ENCODE peak calls at places on chromosomes 5 and 9, in four cellular contexts. One of them, this sample, is unnamed.

GRCh38 chr9:133360400-133361393 is 4.3 kb downstream of the SURF2 start:
- DNase-seq in lower lobe of right lung: peak; percentile 37
- DNase-seq in HFF-Myc: no peak
- DNase-seq in upper lobe of right lung: no peak
- DNase-seq in this sample: no peak

GRCh38 chr5:173789031-173789920 is 98.9 kb upstream of the CPEB4 start:
- DNase-seq in lower lobe of right lung: peak; percentile 61
- DNase-seq in HFF-Myc: peak; percentile 20
- DNase-seq in upper lobe of right lung: peak; percentile 79
- DNase-seq in this sample: no peak

GRCh38 chr5:132466453-132467291 is 23.9 kb downstream of the IRF1 start:
- DNase-seq in lower lobe of right lung: peak; percentile 83
- DNase-seq in HFF-Myc: no peak
- DNase-seq in upper lobe of right lung: peak; percentile 78
- DNase-seq in this sample: no peak

GRCh38 chr9:4530375-4530774 is 40.1 kb downstream of the SLC1A1 start:
- DNase-seq in lower lobe of right lung: no peak
- DNase-seq in HFF-Myc: no peak
- DNase-seq in upper lobe of right lung: no peak
- DNase-seq in this sample: no peak

GRCh38 chr5:156326718-156327259 is at the start of gene SGCD:
- DNase-seq in lower lobe of right lung: peak; percentile 47
- DNase-seq in HFF-Myc: peak; percentile 88
- DNase-seq in upper lobe of right lung: peak; percentile 73
- DNase-seq in this sample: peak; percentile 92

GRCh38 chr5:51465165-51465564 is 81.9 kb downstream of the ISL1 start:
- DNase-seq in lower lobe of right lung: no peak
- DNase-seq in HFF-Myc: no peak
- DNase-seq in upper lobe of right lung: no peak
- DNase-seq in this sample: no peak

GRCh38 chr9:87350915-87351314 is 146.8 kb upstream of the DAPK1 start:
- DNase-seq in lower lobe of right lung: no peak
- DNase-seq in HFF-Myc: no peak
- DNase-seq in upper lobe of right lung: no peak
- DNase-seq in this sample: no peak

GRCh38 chr5:140108093-140109049 is 5.5 kb upstream of the PURA start:
- DNase-seq in lower lobe of right lung: peak; percentile 50
- DNase-seq in HFF-Myc: no peak
- DNase-seq in upper lobe of right lung: peak; percentile 68
- DNase-seq in this sample: no peak

GRCh38 chr9:114382951-114383865 is 4.6 kb downstream of the AKNA start:
- DNase-seq in lower lobe of right lung: no peak
- DNase-seq in HFF-Myc: no peak
- DNase-seq in upper lobe of right lung: no peak
- DNase-seq in this sample: no peak
- TF ChIP-seq CTCF in lower lobe of right lung: no peak
- TF ChIP-seq CTCF in HFF-Myc: peak; percentile 14
- TF ChIP-seq CTCF in upper lobe of right lung: no peak
- TF ChIP-seq CTCF in this sample: no peak

GRCh38 chr5:158165647-158166046 is 306.7 kb upstream of the CLINT1 start:
- DNase-seq in lower lobe of right lung: no peak
- DNase-seq in HFF-Myc: no peak
- DNase-seq in upper lobe of right lung: no peak
- DNase-seq in this sample: no peak
- TF ChIP-seq CTCF in lower lobe of right lung: no peak
- TF ChIP-seq CTCF in HFF-Myc: no peak
- TF ChIP-seq CTCF in upper lobe of right lung: no peak
- TF ChIP-seq CTCF in this sample: no peak

GRCh38 chr9:17019398-17019797 is 115.4 kb upstream of the CNTLN start:
- DNase-seq in lower lobe of right lung: no peak
- DNase-seq in HFF-Myc: no peak
- DNase-seq in upper lobe of right lung: no peak
- DNase-seq in this sample: no peak

GRCh38 chr9:17024129-17024528 is 110.7 kb upstream of the CNTLN start:
- DNase-seq in lower lobe of right lung: no peak
- DNase-seq in HFF-Myc: no peak
- DNase-seq in upper lobe of right lung: no peak
- DNase-seq in this sample: no peak

GRCh38 chr9:17021379-17021970 is 113.4 kb upstream of the CNTLN start:
- DNase-seq in lower lobe of right lung: no peak
- DNase-seq in HFF-Myc: no peak
- DNase-seq in upper lobe of right lung: no peak
- DNase-seq in this sample: no peak

GRCh38 chr9:17025281-17025680 is 109.6 kb upstream of the CNTLN start:
- DNase-seq in lower lobe of right lung: no peak
- DNase-seq in HFF-Myc: no peak
- DNase-seq in upper lobe of right lung: no peak
- DNase-seq in this sample: peak; percentile 31
- TF ChIP-seq CTCF in lower lobe of right lung: no peak
- TF ChIP-seq CTCF in HFF-Myc: no peak
- TF ChIP-seq CTCF in upper lobe of right lung: no peak
- TF ChIP-seq CTCF in this sample: no peak

GRCh38 chr9:131837316-131837715 is 97.4 kb upstream of the RAPGEF1 start:
- DNase-seq in lower lobe of right lung: no peak
- DNase-seq in HFF-Myc: no peak
- DNase-seq in upper lobe of right lung: no peak
- DNase-seq in this sample: no peak
- TF ChIP-seq CTCF in lower lobe of right lung: no peak
- TF ChIP-seq CTCF in HFF-Myc: peak; percentile 22
- TF ChIP-seq CTCF in upper lobe of right lung: no peak
- TF ChIP-seq CTCF in this sample: peak; percentile 11

DNA sequence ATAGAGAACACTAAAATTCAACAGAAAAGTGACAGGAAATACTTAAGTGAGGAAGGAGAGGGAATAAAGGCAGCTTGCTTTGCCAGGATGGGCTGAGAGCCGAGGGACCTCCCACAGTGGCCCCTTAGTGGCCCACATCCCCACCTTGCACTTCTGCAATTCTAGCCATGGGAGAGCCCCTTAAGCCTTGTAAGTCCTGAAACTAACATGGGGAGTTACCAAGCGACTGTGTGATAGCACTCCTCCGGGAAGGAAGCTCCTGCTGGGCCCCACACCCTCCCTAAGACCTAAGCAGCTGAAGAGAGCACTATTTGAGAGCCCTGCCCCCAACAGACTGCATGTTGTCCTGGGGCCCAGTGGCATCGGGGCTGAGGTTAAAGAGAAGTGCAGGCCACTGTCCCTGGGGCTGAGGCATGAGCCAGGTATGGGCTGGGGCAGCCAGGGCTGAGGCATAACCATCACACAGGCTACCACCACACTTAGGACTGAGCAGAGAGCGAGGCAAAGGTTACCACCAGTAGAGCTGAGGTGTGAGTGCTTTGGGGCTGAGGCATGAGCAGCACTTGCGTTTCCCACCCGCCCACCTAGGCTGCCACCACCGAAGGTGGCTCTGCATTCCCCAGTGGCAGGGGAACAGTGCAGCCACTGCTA is 301.8 kb upstream of the TRPC7 start:
- DNase-seq in lower lobe of right lung: no peak
- DNase-seq in HFF-Myc: no peak
- DNase-seq in upper lobe of right lung: no peak
- DNase-seq in this sample: no peak
- TF ChIP-seq CTCF in lower lobe of right lung: no peak
- TF ChIP-seq CTCF in HFF-Myc: no peak
- TF ChIP-seq CTCF in upper lobe of right lung: no peak
- TF ChIP-seq CTCF in this sample: no peak

GRCh38 chr5:54772232-54773168 is 212.9 kb downstream of the ESM1 start:
- DNase-seq in lower lobe of right lung: no peak
- DNase-seq in HFF-Myc: no peak
- DNase-seq in upper lobe of right lung: no peak
- DNase-seq in this sample: no peak

GRCh38 chr5:54769746-54770145 is 215.6 kb downstream of the ESM1 start:
- DNase-seq in lower lobe of right lung: no peak
- DNase-seq in HFF-Myc: no peak
- DNase-seq in upper lobe of right lung: no peak
- DNase-seq in this sample: no peak

GRCh38 chr5:54765327-54765726 is 220.1 kb downstream of the ESM1 start:
- DNase-seq in lower lobe of right lung: no peak
- DNase-seq in HFF-Myc: no peak
- DNase-seq in upper lobe of right lung: no peak
- DNase-seq in this sample: no peak

GRCh38 chr5:54766748-54767147 is 218.6 kb downstream of the ESM1 start:
- DNase-seq in lower lobe of right lung: no peak
- DNase-seq in HFF-Myc: no peak
- DNase-seq in upper lobe of right lung: no peak
- DNase-seq in this sample: no peak

GRCh38 chr5:54769072-54769471 is 216.3 kb downstream of the ESM1 start:
- DNase-seq in lower lobe of right lung: no peak
- DNase-seq in HFF-Myc: no peak
- DNase-seq in upper lobe of right lung: no peak
- DNase-seq in this sample: no peak
- TF ChIP-seq CTCF in lower lobe of right lung: no peak
- TF ChIP-seq CTCF in HFF-Myc: no peak
- TF ChIP-seq CTCF in upper lobe of right lung: no peak
- TF ChIP-seq CTCF in this sample: no peak

GRCh38 chr5:33257807-33258491 is 182.8 kb upstream of the TARS1 start:
- DNase-seq in lower lobe of right lung: no peak
- DNase-seq in HFF-Myc: peak; percentile 63
- DNase-seq in upper lobe of right lung: no peak
- DNase-seq in this sample: peak; percentile 42
- TF ChIP-seq CTCF in lower lobe of right lung: no peak
- TF ChIP-seq CTCF in HFF-Myc: no peak
- TF ChIP-seq CTCF in upper lobe of right lung: peak; percentile 5
- TF ChIP-seq CTCF in this sample: peak; percentile 10

This sample was measured in AG09319.